ENCODE peak calls at places on chromosome 10, in nine cellular contexts. One of them, this sample, is unnamed.

GRCh38 chr10:124417846-124418725 is 637 bp downstream of the OAT start:
- DNase-seq in lower lobe of right lung: peak; percentile 71
- DNase-seq in iPS DF 6.9: no peak
- DNase-seq in PC-9: no peak
- DNase-seq in left lung: peak; percentile 60
- DNase-seq in aorta: peak; percentile 88
- DNase-seq in BE2C: peak; percentile 72
- DNase-seq in kidney epithelial cell: no peak
- DNase-seq in neural progenitor cell: peak; percentile 74
- DNase-seq in this sample: peak; percentile 43

GRCh38 chr10:104680467-104681401 is 39.6 kb downstream of the SORCS3 start:
- DNase-seq in lower lobe of right lung: no peak
- DNase-seq in iPS DF 6.9: peak; percentile 33
- DNase-seq in PC-9: no peak
- DNase-seq in left lung: peak; percentile 61
- DNase-seq in aorta: no peak
- DNase-seq in BE2C: no peak
- DNase-seq in kidney epithelial cell: peak; percentile 23
- DNase-seq in neural progenitor cell: peak; percentile 74
- DNase-seq in this sample: no peak

GRCh38 chr10:108545921-108546320 is 1377.4 kb downstream of the XPNPEP1 start:
- DNase-seq in lower lobe of right lung: no peak
- DNase-seq in iPS DF 6.9: no peak
- DNase-seq in PC-9: no peak
- DNase-seq in left lung: no peak
- DNase-seq in aorta: no peak
- DNase-seq in BE2C: no peak
- DNase-seq in kidney epithelial cell: no peak
- DNase-seq in neural progenitor cell: no peak
- DNase-seq in this sample: no peak

GRCh38 chr10:31490858-31491504 is 172.0 kb downstream of the ZEB1 start:
- DNase-seq in lower lobe of right lung: no peak
- DNase-seq in iPS DF 6.9: peak; percentile 11
- DNase-seq in PC-9: no peak
- DNase-seq in left lung: no peak
- DNase-seq in aorta: no peak
- DNase-seq in BE2C: peak; percentile 16
- DNase-seq in kidney epithelial cell: no peak
- DNase-seq in neural progenitor cell: peak; percentile 71
- DNase-seq in this sample: peak; percentile 24

GRCh38 chr10:122116331-122116730 is 127.4 kb downstream of the TACC2 start:
- DNase-seq in lower lobe of right lung: no peak
- DNase-seq in iPS DF 6.9: no peak
- DNase-seq in PC-9: no peak
- DNase-seq in left lung: peak; percentile 48
- DNase-seq in aorta: no peak
- DNase-seq in BE2C: no peak
- DNase-seq in kidney epithelial cell: no peak
- DNase-seq in neural progenitor cell: no peak
- DNase-seq in this sample: no peak

GRCh38 chr10:15169555-15170407 is 1.3 kb upstream of the NMT2 start:
- DNase-seq in lower lobe of right lung: no peak
- DNase-seq in iPS DF 6.9: no peak
- DNase-seq in PC-9: no peak
- DNase-seq in left lung: no peak
- DNase-seq in aorta: no peak
- DNase-seq in BE2C: no peak
- DNase-seq in kidney epithelial cell: no peak
- DNase-seq in neural progenitor cell: peak; percentile 7
- DNase-seq in this sample: peak; percentile 17

GRCh38 chr10:62062028-62062427 is 160.5 kb downstream of the ARID5B start:
- DNase-seq in lower lobe of right lung: no peak
- DNase-seq in iPS DF 6.9: no peak
- DNase-seq in PC-9: no peak
- DNase-seq in left lung: no peak
- DNase-seq in aorta: no peak
- DNase-seq in BE2C: no peak
- DNase-seq in kidney epithelial cell: no peak
- DNase-seq in neural progenitor cell: no peak
- DNase-seq in this sample: no peak

GRCh38 chr10:116880716-116881440 is 31.6 kb downstream of the ENO4 start:
- DNase-seq in lower lobe of right lung: no peak
- DNase-seq in iPS DF 6.9: no peak
- DNase-seq in PC-9: no peak
- DNase-seq in left lung: no peak
- DNase-seq in aorta: no peak
- DNase-seq in BE2C: no peak
- DNase-seq in kidney epithelial cell: no peak
- DNase-seq in neural progenitor cell: peak; percentile 56
- DNase-seq in this sample: no peak

GRCh38 chr10:73937333-73938020 is 26.5 kb downstream of the PLAU start:
- DNase-seq in lower lobe of right lung: no peak
- DNase-seq in iPS DF 6.9: no peak
- DNase-seq in PC-9: no peak
- DNase-seq in left lung: no peak
- DNase-seq in aorta: no peak
- DNase-seq in BE2C: no peak
- DNase-seq in kidney epithelial cell: no peak
- DNase-seq in neural progenitor cell: no peak
- DNase-seq in this sample: no peak

GRCh38 chr10:110456523-110457091 is 41.1 kb upstream of the DUSP5 start:
- DNase-seq in lower lobe of right lung: no peak
- DNase-seq in iPS DF 6.9: no peak
- DNase-seq in PC-9: peak; percentile 98
- DNase-seq in left lung: no peak
- DNase-seq in aorta: no peak
- DNase-seq in BE2C: no peak
- DNase-seq in kidney epithelial cell: no peak
- DNase-seq in neural progenitor cell: no peak
- DNase-seq in this sample: no peak

GRCh38 chr10:68327889-68328786 is 3.7 kb upstream of the HNRNPH3 start:
- DNase-seq in lower lobe of right lung: no peak
- DNase-seq in iPS DF 6.9: no peak
- DNase-seq in PC-9: no peak
- DNase-seq in left lung: no peak
- DNase-seq in aorta: no peak
- DNase-seq in BE2C: peak; percentile 15
- DNase-seq in kidney epithelial cell: no peak
- DNase-seq in neural progenitor cell: peak; percentile 70
- DNase-seq in this sample: no peak
- H3K4me3 ChIP-seq in lower lobe of right lung: peak overlapping the region; percentile 20
- H3K4me3 ChIP-seq in iPS DF 6.9: no peak overlapping the region
- H3K4me3 ChIP-seq in PC-9: no peak overlapping the region
- H3K4me3 ChIP-seq in left lung: peak overlapping the region; percentile 3
- H3K4me3 ChIP-seq in aorta: no peak overlapping the region
- H3K4me3 ChIP-seq in BE2C: peak overlapping the region; percentile 48
- H3K4me3 ChIP-seq in kidney epithelial cell: no peak overlapping the region
- H3K4me3 ChIP-seq in neural progenitor cell: peak overlapping the region; percentile 3
- H3K4me3 ChIP-seq in this sample: no peak overlapping the region

GRCh38 chr10:7789390-7789789 is 1.4 kb downstream of the ATP5F1C start:
- DNase-seq in lower lobe of right lung: no peak
- DNase-seq in iPS DF 6.9: no peak
- DNase-seq in PC-9: no peak
- DNase-seq in left lung: no peak
- DNase-seq in aorta: no peak
- DNase-seq in BE2C: peak; percentile 60
- DNase-seq in kidney epithelial cell: no peak
- DNase-seq in neural progenitor cell: no peak
- DNase-seq in this sample: no peak
- H3K4me3 ChIP-seq in lower lobe of right lung: peak overlapping the region; percentile 97
- H3K4me3 ChIP-seq in iPS DF 6.9: no peak overlapping the region
- H3K4me3 ChIP-seq in PC-9: peak overlapping the region; percentile 80
- H3K4me3 ChIP-seq in left lung: peak overlapping the region; percentile 97
- H3K4me3 ChIP-seq in aorta: no peak overlapping the region
- H3K4me3 ChIP-seq in BE2C: peak overlapping the region; percentile 69
- H3K4me3 ChIP-seq in kidney epithelial cell: peak overlapping the region; percentile 92
- H3K4me3 ChIP-seq in neural progenitor cell: peak overlapping the region; percentile 86
- H3K4me3 ChIP-seq in this sample: peak overlapping the region; percentile 87

GRCh38 chr10:28939352-28940157 is 262.2 kb downstream of the BAMBI start:
- DNase-seq in lower lobe of right lung: peak; percentile 66
- DNase-seq in iPS DF 6.9: peak; percentile 66
- DNase-seq in PC-9: peak; percentile 80
- DNase-seq in left lung: peak; percentile 56
- DNase-seq in aorta: peak; percentile 83
- DNase-seq in BE2C: peak; percentile 23
- DNase-seq in kidney epithelial cell: peak; percentile 44
- DNase-seq in neural progenitor cell: peak; percentile 97
- DNase-seq in this sample: no peak
- H3K4me3 ChIP-seq in lower lobe of right lung: peak overlapping the region; percentile 12
- H3K4me3 ChIP-seq in iPS DF 6.9: peak overlapping the region; percentile 30
- H3K4me3 ChIP-seq in PC-9: no peak overlapping the region
- H3K4me3 ChIP-seq in left lung: no peak overlapping the region
- H3K4me3 ChIP-seq in aorta: no peak overlapping the region
- H3K4me3 ChIP-seq in BE2C: no peak overlapping the region
- H3K4me3 ChIP-seq in kidney epithelial cell: no peak overlapping the region
- H3K4me3 ChIP-seq in neural progenitor cell: peak overlapping the region; percentile 42
- H3K4me3 ChIP-seq in this sample: no peak overlapping the region

GRCh38 chr10:114521250-114521649 is 116.9 kb upstream of the AFAP1L2 start:
- DNase-seq in lower lobe of right lung: no peak
- DNase-seq in iPS DF 6.9: no peak
- DNase-seq in PC-9: no peak
- DNase-seq in left lung: no peak
- DNase-seq in aorta: no peak
- DNase-seq in BE2C: no peak
- DNase-seq in kidney epithelial cell: no peak
- DNase-seq in neural progenitor cell: no peak
- DNase-seq in this sample: no peak

GRCh38 chr10:114525368-114525949 is 121.2 kb upstream of the AFAP1L2 start:
- DNase-seq in lower lobe of right lung: no peak
- DNase-seq in iPS DF 6.9: no peak
- DNase-seq in PC-9: peak; percentile 68
- DNase-seq in left lung: no peak
- DNase-seq in aorta: no peak
- DNase-seq in BE2C: no peak
- DNase-seq in kidney epithelial cell: no peak
- DNase-seq in neural progenitor cell: peak; percentile 25
- DNase-seq in this sample: no peak

GRCh38 chr10:114526497-114527238 is 122.4 kb upstream of the AFAP1L2 start:
- DNase-seq in lower lobe of right lung: peak; percentile 77
- DNase-seq in iPS DF 6.9: peak; percentile 68
- DNase-seq in PC-9: peak; percentile 83
- DNase-seq in left lung: peak; percentile 76
- DNase-seq in aorta: peak; percentile 90
- DNase-seq in BE2C: peak; percentile 87
- DNase-seq in kidney epithelial cell: no peak
- DNase-seq in neural progenitor cell: peak; percentile 92
- DNase-seq in this sample: peak; percentile 92

GRCh38 chr10:114523876-114524275 is 119.6 kb upstream of the AFAP1L2 start:
- DNase-seq in lower lobe of right lung: no peak
- DNase-seq in iPS DF 6.9: no peak
- DNase-seq in PC-9: no peak
- DNase-seq in left lung: no peak
- DNase-seq in aorta: no peak
- DNase-seq in BE2C: no peak
- DNase-seq in kidney epithelial cell: no peak
- DNase-seq in neural progenitor cell: no peak
- DNase-seq in this sample: no peak

GRCh38 chr10:114526112-114526496 is 121.8 kb upstream of the AFAP1L2 start:
- DNase-seq in lower lobe of right lung: no peak
- DNase-seq in iPS DF 6.9: no peak
- DNase-seq in PC-9: no peak
- DNase-seq in left lung: no peak
- DNase-seq in aorta: no peak
- DNase-seq in BE2C: no peak
- DNase-seq in kidney epithelial cell: no peak
- DNase-seq in neural progenitor cell: no peak
- DNase-seq in this sample: no peak
- H3K4me3 ChIP-seq in lower lobe of right lung: peak overlapping the region; percentile 49
- H3K4me3 ChIP-seq in iPS DF 6.9: peak overlapping the region; percentile 55
- H3K4me3 ChIP-seq in PC-9: peak overlapping the region; percentile 61
- H3K4me3 ChIP-seq in left lung: peak overlapping the region; percentile 29
- H3K4me3 ChIP-seq in aorta: peak overlapping the region; percentile 17
- H3K4me3 ChIP-seq in BE2C: peak overlapping the region; percentile 83
- H3K4me3 ChIP-seq in kidney epithelial cell: peak overlapping the region; percentile 17
- H3K4me3 ChIP-seq in neural progenitor cell: peak overlapping the region; percentile 54
- H3K4me3 ChIP-seq in this sample: peak overlapping the region; percentile 61

GRCh38 chr10:63348210-63348850 is 117.4 kb downstream of the JMJD1C start:
- DNase-seq in lower lobe of right lung: no peak
- DNase-seq in iPS DF 6.9: no peak
- DNase-seq in PC-9: no peak
- DNase-seq in left lung: no peak
- DNase-seq in aorta: no peak
- DNase-seq in BE2C: no peak
- DNase-seq in kidney epithelial cell: no peak
- DNase-seq in neural progenitor cell: no peak
- DNase-seq in this sample: no peak
- H3K4me3 ChIP-seq in lower lobe of right lung: no peak overlapping the region
- H3K4me3 ChIP-seq in iPS DF 6.9: no peak overlapping the region
- H3K4me3 ChIP-seq in PC-9: no peak overlapping the region
- H3K4me3 ChIP-seq in left lung: no peak overlapping the region
- H3K4me3 ChIP-seq in aorta: no peak overlapping the region
- H3K4me3 ChIP-seq in BE2C: no peak overlapping the region
- H3K4me3 ChIP-seq in kidney epithelial cell: no peak overlapping the region
- H3K4me3 ChIP-seq in neural progenitor cell: no peak overlapping the region
- H3K4me3 ChIP-seq in this sample: no peak overlapping the region

DNA sequence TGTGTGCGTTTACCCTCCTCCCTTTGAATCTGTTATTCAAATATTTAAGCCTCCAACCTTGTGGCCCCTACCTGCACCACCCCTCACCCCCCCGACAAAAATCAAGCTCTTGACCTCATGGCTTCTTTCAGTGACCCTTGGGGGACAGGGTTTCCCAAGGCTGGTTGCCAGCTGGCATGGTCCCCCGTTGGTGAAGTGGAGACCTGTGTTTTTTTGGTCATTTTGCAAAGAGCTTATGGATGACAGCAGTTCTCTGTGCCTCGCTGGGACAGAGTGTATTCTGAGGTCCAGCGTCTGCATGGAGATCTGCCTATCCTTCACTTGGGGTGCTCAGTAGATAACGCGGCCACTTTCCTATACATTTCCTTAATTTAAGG is 111.0 kb downstream of the TCF7L2 start:
- DNase-seq in lower lobe of right lung: no peak
- DNase-seq in iPS DF 6.9: no peak
- DNase-seq in PC-9: no peak
- DNase-seq in left lung: no peak
- DNase-seq in aorta: no peak
- DNase-seq in BE2C: no peak
- DNase-seq in kidney epithelial cell: no peak
- DNase-seq in neural progenitor cell: no peak
- DNase-seq in this sample: no peak
- H3K4me3 ChIP-seq in lower lobe of right lung: no peak overlapping the region
- H3K4me3 ChIP-seq in iPS DF 6.9: no peak overlapping the region
- H3K4me3 ChIP-seq in PC-9: no peak overlapping the region
- H3K4me3 ChIP-seq in left lung: no peak overlapping the region
- H3K4me3 ChIP-seq in aorta: no peak overlapping the region
- H3K4me3 ChIP-seq in BE2C: no peak overlapping the region
- H3K4me3 ChIP-seq in kidney epithelial cell: no peak overlapping the region
- H3K4me3 ChIP-seq in neural progenitor cell: no peak overlapping the region
- H3K4me3 ChIP-seq in this sample: no peak overlapping the region